ENCODE peak calls at places on chromosomes 13 and 19, in ten cellular contexts. M, F, P, S, N, V, X, J, O and D are unnamed samples.
A peak's percentile ranks its signal among the peaks of the same experiment; 100 is the strongest.

GRCh38 chr13:85601526-85601925 is 197.7 kb downstream of the SLITRK6 start:
- DNase-seq in M (no peak), F (no peak), P (no peak), S (no peak), N (no peak), V (no peak), X (no peak), J (peak; percentile 18), O (no peak), D (no peak)

GRCh38 chr19:44005968-44006367 is 3.2 kb downstream of the ZNF230 start:
- DNase-seq in M (no peak), F (no peak), P (no peak), S (no peak), N (peak; percentile 9), V (no peak), X (no peak), J (peak; percentile 64), O (no peak), D (no peak)

GRCh38 chr19:7911509-7912143 is 3.0 kb upstream of the TGFBR3L start:
- DNase-seq in M (no peak), F (no peak), P (no peak), S (no peak), N (no peak), V (no peak), X (no peak), J (no peak), O (no peak), D (no peak)

GRCh38 chr19:4620675-4621074 is 18.6 kb upstream of the TNFAIP8L1 start:
- DNase-seq in M (no peak), F (no peak), P (no peak), S (no peak), N (no peak), V (no peak), X (no peak), J (no peak), O (no peak), D (no peak)

GRCh38 chr19:33662391-33662790 is 40.6 kb downstream of the CHST8 start:
- DNase-seq in M (no peak), F (no peak), P (peak; percentile 33), S (no peak), N (no peak), V (no peak), X (no peak), J (no peak), O (no peak), D (no peak)

GRCh38 chr13:99425485-99426341 is 75.6 kb upstream of the TM9SF2 start:
- DNase-seq in M (no peak), F (peak; percentile 82), P (no peak), S (peak; percentile 81), N (no peak), V (no peak), X (no peak), J (no peak), O (no peak), D (no peak)

GRCh38 chr19:4328243-4328990 is 10.2 kb downstream of the STAP2 start:
- DNase-seq in M (peak; percentile 94), F (peak; percentile 96), P (peak; percentile 93), S (peak; percentile 91), N (peak; percentile 66), V (peak; percentile 96), X (peak; percentile 96), J (peak; percentile 98), O (peak; percentile 66), D (peak; percentile 100)

GRCh38 chr13:79548886-79549285 is 67.9 kb downstream of the NDFIP2 start:
- DNase-seq in M (no peak), F (no peak), P (no peak), S (no peak), N (no peak), V (no peak), X (peak; percentile 23), J (peak; percentile 42), O (no peak), D (no peak)

GRCh38 chr13:41502676-41503075 is 45.3 kb downstream of the RGCC start:
- DNase-seq in M (no peak), F (peak; percentile 43), P (no peak), S (peak; percentile 96), N (no peak), V (no peak), X (no peak), J (no peak), O (no peak), D (no peak)

GRCh38 chr13:72113070-72113469 is 246.1 kb upstream of the DACH1 start:
- DNase-seq in M (no peak), F (no peak), P (no peak), S (no peak), N (no peak), V (no peak), X (no peak), J (no peak), O (no peak), D (no peak)

GRCh38 chr13:72109863-72110262 is 242.9 kb upstream of the DACH1 start:
- DNase-seq in M (no peak), F (no peak), P (no peak), S (no peak), N (no peak), V (no peak), X (peak; percentile 49), J (peak; percentile 10), O (no peak), D (no peak)

DNA sequence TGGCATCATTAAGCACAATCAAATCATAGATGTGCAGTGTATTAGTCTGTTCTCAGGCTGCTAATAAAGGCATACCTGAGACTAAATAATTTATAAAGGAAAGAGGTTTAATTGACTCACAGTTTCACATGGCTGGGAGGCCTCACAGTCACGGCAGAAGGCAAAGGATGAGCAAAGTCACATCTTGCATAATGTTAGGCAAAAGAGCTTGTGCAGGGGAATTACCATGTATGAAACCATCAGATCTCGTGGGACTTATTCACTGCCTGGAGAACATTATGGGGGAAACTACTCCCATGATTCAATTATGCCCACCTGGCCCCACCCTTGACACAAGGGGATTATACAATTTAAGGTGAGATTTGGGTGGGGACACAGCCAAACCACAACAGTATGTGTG is 245.2 kb upstream of the DACH1 start:
- DNase-seq in M (no peak), F (no peak), P (no peak), S (no peak), N (no peak), V (no peak), X (no peak), J (no peak), O (no peak), D (no peak)
- H3K4me3 ChIP-seq in M (no peak overlapping the region), F (no peak overlapping the region), P (no peak overlapping the region), S (no peak overlapping the region), N (no peak overlapping the region), V (no peak overlapping the region), X (no peak overlapping the region), J (no peak overlapping the region), O (no peak overlapping the region), D (no peak overlapping the region)

DNA sequence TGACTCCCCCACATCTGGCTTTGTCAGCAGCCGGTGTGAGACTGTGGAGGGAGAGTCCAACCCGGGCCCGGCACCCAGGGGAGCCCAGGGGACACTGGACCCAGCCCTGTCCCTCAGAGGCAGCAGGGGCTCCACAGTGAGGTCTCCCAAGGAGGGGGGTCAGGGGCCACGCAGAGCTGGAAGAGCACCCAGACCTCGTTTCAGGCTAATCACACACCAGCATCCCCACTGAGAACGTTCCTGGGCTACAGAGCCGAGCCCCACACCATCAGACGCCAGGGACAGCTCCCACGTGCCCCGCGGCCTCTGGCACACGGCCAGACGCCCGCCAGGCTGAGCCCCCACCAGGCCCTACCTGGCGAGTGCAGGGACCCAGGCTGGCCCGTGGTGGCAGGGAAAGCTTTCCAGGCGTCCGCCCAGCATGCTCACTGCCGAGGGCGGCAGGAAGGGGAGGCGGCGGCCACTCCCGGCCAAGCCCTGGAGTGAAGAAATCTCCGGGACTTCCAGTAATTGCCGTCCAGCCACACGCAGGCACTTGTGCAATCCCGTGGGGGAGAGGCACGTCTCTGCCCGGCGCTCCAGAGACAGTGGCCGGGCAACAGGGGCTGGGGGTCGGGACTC is 19.2 kb downstream of the SBNO2 start:
- DNase-seq in M (no peak), F (no peak), P (peak; percentile 95), S (no peak), N (peak; percentile 53), V (peak; percentile 96), X (peak; percentile 68), J (peak; percentile 93), O (peak; percentile 92), D (peak; percentile 82)
- H3K4me3 ChIP-seq in M (no peak overlapping the region), F (no peak overlapping the region), P (no peak overlapping the region), S (no peak overlapping the region), N (peak overlapping the region; percentile 29), V (peak overlapping the region; percentile 45), X (no peak overlapping the region), J (peak overlapping the region; percentile 41), O (peak overlapping the region; percentile 24), D (peak overlapping the region; percentile 31)

DNA sequence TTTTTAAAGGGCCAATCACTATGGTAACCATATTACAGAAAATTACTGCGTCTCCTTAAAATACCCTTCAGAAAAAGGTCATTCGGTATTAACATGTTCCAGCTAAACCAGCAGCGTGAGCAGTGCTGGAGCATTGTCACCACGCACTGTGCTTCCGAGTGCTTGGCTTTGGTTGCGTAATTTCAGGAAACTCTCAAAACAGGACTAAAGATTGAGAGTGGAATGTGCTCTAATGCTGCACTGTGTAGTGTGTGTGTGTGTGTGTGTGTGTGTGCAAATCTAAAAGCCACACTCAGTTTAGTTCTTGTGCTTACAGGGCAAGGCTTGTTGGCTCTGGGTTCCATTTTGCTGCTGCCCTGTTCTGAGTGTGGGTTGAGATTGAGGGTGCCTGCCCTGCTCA is 50.8 kb downstream of the TEX29 start:
- DNase-seq in M (no peak), F (no peak), P (no peak), S (no peak), N (no peak), V (no peak), X (no peak), J (peak; percentile 19), O (no peak), D (no peak)
- H3K4me3 ChIP-seq in M (no peak overlapping the region), F (no peak overlapping the region), P (no peak overlapping the region), S (no peak overlapping the region), N (no peak overlapping the region), V (no peak overlapping the region), X (no peak overlapping the region), J (no peak overlapping the region), O (no peak overlapping the region), D (no peak overlapping the region)

DNA sequence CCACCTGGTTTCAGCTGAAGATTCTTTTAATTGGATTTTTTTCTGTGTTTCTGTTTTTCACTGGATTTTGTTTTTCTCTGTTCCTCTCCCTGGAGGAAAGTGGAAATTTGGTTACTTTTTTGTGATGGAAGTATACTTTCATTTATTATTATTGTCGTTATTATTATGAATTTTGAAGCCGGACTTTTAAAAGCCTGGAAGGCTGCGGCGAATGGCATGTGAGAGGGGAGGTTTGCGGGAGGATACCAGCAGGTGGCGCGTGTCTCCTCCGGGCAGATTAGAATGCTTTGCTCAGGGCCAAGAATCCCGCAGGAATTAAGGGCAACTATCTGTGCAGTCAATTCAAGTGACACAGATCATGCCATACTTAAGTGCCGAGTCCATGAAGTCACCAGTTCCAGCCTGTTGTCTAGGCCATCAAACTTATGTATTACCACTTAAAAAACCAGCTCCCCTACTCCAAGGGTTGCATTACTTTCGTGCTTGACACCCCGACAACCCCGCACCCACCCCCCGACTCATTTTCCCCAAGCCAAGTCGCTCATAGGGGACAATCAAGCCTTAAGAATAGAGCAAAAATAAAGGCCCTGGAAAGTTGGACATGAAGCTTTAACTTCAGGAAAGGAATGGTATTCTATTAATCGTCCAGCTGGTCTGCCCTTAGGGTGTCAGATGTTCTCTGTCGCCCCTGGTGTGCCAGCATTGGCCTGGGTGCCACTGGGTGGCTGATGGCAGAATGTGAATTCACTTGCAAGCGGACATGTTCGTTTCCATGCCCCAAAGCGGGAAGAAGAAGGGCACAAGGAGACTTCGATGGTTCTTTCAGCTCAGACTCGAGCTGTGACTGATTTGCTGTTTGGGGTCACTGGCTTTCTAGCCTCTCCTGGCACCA is 1.3 kb upstream of the LRCH1 start:
- DNase-seq in M (peak; percentile 42), F (no peak), P (peak; percentile 95), S (no peak), N (no peak), V (peak; percentile 89), X (peak; percentile 64), J (peak; percentile 80), O (peak; percentile 78), D (peak; percentile 85)
- H3K4me3 ChIP-seq in M (peak overlapping the region; percentile 41), F (peak overlapping the region; percentile 100), P (peak overlapping the region; percentile 68), S (peak overlapping the region; percentile 82), N (peak overlapping the region; percentile 95), V (peak overlapping the region; percentile 98), X (no peak overlapping the region), J (peak overlapping the region; percentile 87), O (peak overlapping the region; percentile 94), D (peak overlapping the region; percentile 65)